ENCODE peak calls at places on chromosomes 5 and 9, in ten cellular contexts. C, H, S, Z, N, Y, F, D, A and W are unnamed samples.

GRCh38 chr9:126500600-126501382 is 112.9 kb upstream of the LMX1B start:
- DNase-seq in S (peak), D (peak), F (peak), Z (peak), C (peak), A (peak), Y (peak), H (peak), N (peak), W (peak)

GRCh38 chr5:82594097-82594496 is 315.9 kb upstream of the RPS23 start:
- DNase-seq in D (no peak), Y (no peak), Z (no peak), F (no peak), S (peak), A (no peak), H (no peak), C (no peak), N (no peak), W (no peak)

GRCh38 chr9:3863114-3863528 is 337.3 kb upstream of the RFX3 start:
- DNase-seq in S (peak), C (no peak), N (no peak), F (no peak), Z (no peak), A (no peak), Y (no peak), D (no peak), H (no peak), W (no peak)

GRCh38 chr5:83428126-83428525 is 43.4 kb upstream of the VCAN start:
- DNase-seq in H (no peak), N (no peak), Y (no peak), C (no peak), F (no peak), Z (no peak), A (no peak), D (no peak), S (no peak), W (no peak)

GRCh38 chr5:1792842-1793266 is 6.8 kb downstream of the MRPL36 start:
- DNase-seq in F (peak), Y (peak), S (peak), A (no peak), C (no peak), N (peak), D (no peak), Z (peak), H (peak), W (peak)

GRCh38 chr9:34664281-34665108 is 2.0 kb upstream of the CCL27 start:
- DNase-seq in Z (peak), Y (no peak), H (peak), F (peak), C (peak), S (peak), A (peak), N (peak), D (peak), W (peak)

GRCh38 chr5:61790678-61791077 is 458.6 kb downstream of the ZSWIM6 start:
- DNase-seq in F (no peak), A (no peak), Z (no peak), Y (no peak), S (peak), N (no peak), C (no peak), H (peak), D (no peak), W (no peak)

GRCh38 chr5:168666356-168666755 is 87.2 kb upstream of the PANK3 start:
- DNase-seq in C (no peak), H (no peak), Y (no peak), F (no peak), S (no peak), N (no peak), D (no peak), A (no peak), Z (no peak), W (no peak)

GRCh38 chr9:109020581-109020980 is 7.3 kb upstream of the CTNNAL1 start:
- DNase-seq in F (no peak), Z (no peak), D (no peak), N (no peak), A (no peak), C (no peak), H (no peak), Y (no peak), S (peak), W (no peak)

GRCh38 chr5:120604898-120605297 is 140.8 kb downstream of the PRR16 start:
- DNase-seq in D (no peak), F (no peak), Y (no peak), N (no peak), Z (no peak), H (no peak), A (no peak), C (no peak), S (peak), W (no peak)

GRCh38 chr9:127872492-127873222 is 4.8 kb downstream of the AK1 start:
- DNase-seq in N (no peak), S (no peak), D (no peak), H (no peak), Z (no peak), Y (no peak), F (no peak), A (no peak), C (no peak), W (no peak)

GRCh38 chr5:9387879-9388278 is 158.0 kb downstream of the SEMA5A start:
- DNase-seq in F (no peak), H (no peak), Y (no peak), D (no peak), A (no peak), N (no peak), C (no peak), Z (no peak), S (no peak), W (no peak)